ENCODE peak calls at places on chromosomes 7 and 10, in eight cellular contexts. K is RKO; Q is T-cell; E is Daoy; O is NCI-H460; G is stimulated activated CD4-positive, alpha-beta T cell treated with anti-CD3 and anti-CD28 coated beads, Interleukin-2, amount 100 ng/mL, for 48 hours; T is head of caudate nucleus; A is heart left ventricle. W is an unnamed sample.

GRCh38 chr7:98733036-98733435 is 116.0 kb downstream of the NPTX2 start:
- DNase-seq in Q (peak), K (peak), E (peak), A (no peak), T (no peak), O (peak), G (peak), W (peak)

GRCh38 chr7:102284399-102284798 is 2.3 kb upstream of the SH2B2 start:
- DNase-seq in O (no peak), G (no peak), A (no peak), T (no peak), Q (no peak), K (peak), E (peak), W (no peak)

GRCh38 chr7:158581440-158582088 is 6.1 kb downstream of the PTPRN2 start:
- DNase-seq in T (no peak), E (no peak), K (no peak), A (no peak), G (no peak), O (no peak), Q (no peak), W (no peak)

GRCh38 chr10:3476640-3477448 is 304.3 kb upstream of the PITRM1 start:
- DNase-seq in O (no peak), T (no peak), E (no peak), A (no peak), G (no peak), K (no peak), Q (no peak), W (no peak)

GRCh38 chr10:111962951-111963350 is 220.6 kb downstream of the GPAM start:
- DNase-seq in K (no peak), Q (no peak), O (no peak), A (no peak), E (no peak), G (no peak), T (no peak), W (no peak)

GRCh38 chr7:11294965-11295364 is 321.3 kb downstream of the PHF14 start:
- DNase-seq in G (no peak), Q (no peak), O (no peak), A (no peak), T (no peak), K (no peak), E (no peak), W (no peak)

GRCh38 chr10:29163746-29164145 is 125.1 kb upstream of the LYZL1 start:
- DNase-seq in O (no peak), T (no peak), Q (no peak), A (peak), K (no peak), G (no peak), E (peak), W (no peak)

GRCh38 chr10:90112681-90113080 is 411.3 kb downstream of the KIF20B start:
- DNase-seq in A (no peak), O (no peak), Q (no peak), E (no peak), G (no peak), T (no peak), K (no peak), W (no peak)

GRCh38 chr7:68070992-68071391 is 1074.4 kb downstream of the TYW1 start:
- DNase-seq in O (no peak), A (no peak), T (no peak), K (no peak), Q (no peak), E (no peak), G (no peak), W (no peak)

GRCh38 chr7:117402109-117402508 is 25.2 kb downstream of the ASZ1 start:
- DNase-seq in G (no peak), O (no peak), Q (no peak), T (no peak), A (no peak), E (peak), K (no peak), W (no peak)

GRCh38 chr7:29843106-29843505 is 36.8 kb downstream of the WIPF3 start:
- DNase-seq in E (no peak), Q (no peak), T (no peak), K (no peak), O (no peak), G (no peak), A (no peak), W (no peak)

W was measured in 8988T.